ENCODE peak calls at places on chromosomes 2 and 18, in nine cellular contexts. M is GM13977; X is stimulated activated CD8-positive, alpha-beta memory T cell treated with anti-CD3 and anti-CD28 coated beads, Interleukin-15, amount 100 ng/mL, for 24 hours; C is astrocyte; F is HCT116; S is activated CD4-positive, alpha-beta T cell treated with anti-CD3 and anti-CD28 coated beads, Interleukin-2, amount 50 U/mL, for 4 hours; V is activated gamma-delta T cell treated with Interleukin-2 at 50 U/mL for 16 hours; R is NCI-H2029; Z is EH. E is an unnamed sample.

GRCh38 chr2:240792658-240793312 is 27.2 kb downstream of the KIF1A start:
- DNase-seq in F (no peak), C (no peak), X (no peak), S (no peak), M (no peak), V (no peak), Z (no peak), R (no peak), E (no peak)

GRCh38 chr18:59699750-59700534 is 2.7 kb upstream of the CCBE1 start:
- DNase-seq in C (no peak), F (no peak), X (no peak), S (no peak), V (no peak), Z (no peak), M (no peak), R (no peak), E (no peak)

GRCh38 chr2:120036145-120036544 is 23.3 kb downstream of the EPB41L5 start:
- DNase-seq in Z (no peak), M (no peak), F (no peak), X (no peak), C (no peak), S (no peak), V (no peak), R (no peak), E (no peak)

GRCh38 chr2:210795506-210795905 is 239.1 kb downstream of the CPS1 start:
- DNase-seq in V (no peak), R (no peak), F (no peak), C (no peak), Z (no peak), M (no peak), S (no peak), X (no peak), E (no peak)

GRCh38 chr2:44942304-44943030 is 965 bp downstream of the SIX3 start:
- DNase-seq in V (no peak), C (no peak), X (no peak), S (no peak), Z (no peak), R (no peak), M (no peak), F (no peak), E (no peak)

GRCh38 chr2:194151231-194151630 is 1505.8 kb upstream of the SLC39A10 start:
- DNase-seq in R (no peak), M (no peak), C (no peak), F (no peak), X (no peak), S (no peak), V (no peak), Z (no peak), E (no peak)

GRCh38 chr2:105701042-105701441 is 43.7 kb upstream of the NCK2 start:
- DNase-seq in R (no peak), C (no peak), X (no peak), F (no peak), Z (no peak), M (no peak), V (no peak), S (no peak), E (no peak)

GRCh38 chr2:103788346-103788745 is 1026.5 kb downstream of the TMEM182 start:
- DNase-seq in C (peak), X (no peak), Z (no peak), M (no peak), S (no peak), V (no peak), R (no peak), F (no peak), E (no peak)

GRCh38 chr2:179031731-179032408 is 18.1 kb downstream of the CCDC141 start:
- DNase-seq in R (no peak), Z (peak), V (no peak), F (no peak), X (no peak), S (no peak), M (peak), C (no peak), E (no peak)

GRCh38 chr2:60710707-60711106 is 45.4 kb upstream of the PAPOLG start:
- DNase-seq in S (no peak), R (no peak), C (no peak), X (no peak), F (no peak), V (no peak), Z (peak), M (no peak), E (no peak)

GRCh38 chr2:96772903-96773675 is 12.4 kb downstream of the CNNM4 start:
- DNase-seq in F (no peak), M (peak), S (peak), R (no peak), X (no peak), C (no peak), Z (no peak), V (no peak), E (no peak)